ENCODE peak calls at places on chromosomes 6 and 20, in eight cellular contexts. I is CD8-positive, alpha-beta memory T cell; H is ovary; A is activated naive CD8-positive, alpha-beta T cell treated with anti-CD3 and anti-CD28 coated beads, Interleukin-2, amount 50 U/mL, for 16 hours; M is NCI-H146; F is stromal cell of bone marrow; X is stimulated activated CD4-positive, alpha-beta T cell treated with anti-CD3 and anti-CD28 coated beads, Interleukin-4, amount 100 ng/mL, for 48 hours; R is omental fat pad. P is an unnamed sample.
A peak's percentile ranks its signal among the peaks of the same experiment; 100 is the strongest.

GRCh38 chr6:57283096-57283495 is 34.3 kb upstream of the PRIM2 start:
- DNase-seq in I (no peak), H (no peak), A (no peak), M (no peak), F (no peak), X (no peak), R (no peak), P (no peak)

GRCh38 chr6:169906741-169907418 is 155.5 kb downstream of the ERMARD start:
- DNase-seq in I (no peak), H (no peak), A (no peak), M (no peak), F (no peak), X (no peak), R (no peak), P (peak; percentile 34)

GRCh38 chr20:22944062-22944461 is 91.0 kb upstream of the SSTR4 start:
- DNase-seq in I (no peak), H (no peak), A (no peak), M (no peak), F (no peak), X (no peak), R (no peak), P (no peak)

GRCh38 chr6:30681696-30682180 is 4.7 kb downstream of the PPP1R18 start:
- DNase-seq in I (no peak), H (no peak), A (no peak), M (no peak), F (no peak), X (no peak), R (no peak), P (no peak)

GRCh38 chr6:129792049-129792448 is 69.1 kb downstream of the TMEM244 start:
- DNase-seq in I (no peak), H (no peak), A (no peak), M (no peak), F (no peak), X (no peak), R (no peak), P (no peak)

GRCh38 chr6:159978291-159979135 is 9.6 kb downstream of the IGF2R start:
- DNase-seq in I (no peak), H (no peak), A (no peak), M (peak; percentile 86), F (no peak), X (peak; percentile 21), R (no peak), P (no peak)

GRCh38 chr6:162273986-162274385 is 453.6 kb downstream of the PRKN start:
- DNase-seq in I (no peak), H (no peak), A (no peak), M (no peak), F (no peak), X (no peak), R (no peak), P (no peak)

GRCh38 chr20:59821201-59821600 is 112.2 kb downstream of the SYCP2 start:
- DNase-seq in I (no peak), H (no peak), A (no peak), M (no peak), F (no peak), X (no peak), R (no peak), P (no peak)

GRCh38 chr20:20373046-20373706 is 5.3 kb downstream of the INSM1 start:
- DNase-seq in I (no peak), H (no peak), A (no peak), M (peak; percentile 55), F (peak; percentile 25), X (no peak), R (no peak), P (no peak)

GRCh38 chr20:57655812-57656161 is 35.6 kb upstream of the ZBP1 start:
- DNase-seq in I (no peak), H (peak; percentile 26), A (no peak), M (no peak), F (no peak), X (no peak), R (peak; percentile 10), P (no peak)

GRCh38 chr6:148382856-148383255 is 40.2 kb downstream of the SASH1 start:
- DNase-seq in I (no peak), H (no peak), A (no peak), M (no peak), F (no peak), X (no peak), R (no peak), P (no peak)

GRCh38 chr6:45483021-45483420 is 105.3 kb upstream of the SUPT3H start:
- DNase-seq in I (no peak), H (no peak), A (no peak), M (no peak), F (peak; percentile 98), X (no peak), R (no peak), P (no peak)

GRCh38 chr20:21156266-21156665 is 30.4 kb downstream of the KIZ start:
- DNase-seq in I (no peak), H (no peak), A (no peak), M (no peak), F (no peak), X (no peak), R (no peak), P (no peak)

GRCh38 chr6:29924731-29925130 is 17.6 kb upstream of the HLA-A start:
- DNase-seq in I (no peak), H (no peak), A (no peak), M (no peak), F (no peak), X (no peak), R (no peak), P (no peak)

GRCh38 chr6:48476257-48476656 is 365.3 kb upstream of the PTCHD4 start:
- DNase-seq in I (no peak), H (no peak), A (no peak), M (peak; percentile 65), F (no peak), X (no peak), R (no peak), P (no peak)

GRCh38 chr20:50308513-50309279 is 118.1 kb downstream of the CEBPB start:
- DNase-seq in I (no peak), H (peak; percentile 95), A (no peak), M (no peak), F (peak; percentile 99), X (no peak), R (peak; percentile 93), P (peak; percentile 89)

GRCh38 chr6:108744996-108745395 is 103.2 kb upstream of the ARMC2 start:
- DNase-seq in I (no peak), H (no peak), A (no peak), M (no peak), F (no peak), X (no peak), R (no peak), P (no peak)

GRCh38 chr6:683742-684440 is 9.0 kb downstream of the EXOC2 start:
- DNase-seq in I (no peak), H (no peak), A (no peak), M (peak; percentile 76), F (peak; percentile 29), X (no peak), R (no peak), P (no peak)

GRCh38 chr6:142223938-142224337 is 76.9 kb downstream of the VTA1 start:
- DNase-seq in I (no peak), H (no peak), A (no peak), M (no peak), F (no peak), X (no peak), R (no peak), P (no peak)

GRCh38 chr20:55513966-55514365 is 491.4 kb downstream of the CBLN4 start:
- DNase-seq in I (no peak), H (no peak), A (no peak), M (no peak), F (no peak), X (no peak), R (no peak), P (no peak)

GRCh38 chr20:20407891-20408805 is 40.2 kb downstream of the INSM1 start:
- DNase-seq in I (no peak), H (no peak), A (no peak), M (peak; percentile 28), F (no peak), X (no peak), R (no peak), P (no peak)

P was measured in heart right ventricle.